ENCODE peak calls at places on chromosomes 1 and 21, in five cellular contexts. Z is HepG2, P is uterus, M is IMR-90, R is right lobe of liver. N is an unnamed sample.

GRCh38 chr1:100344774-100345173 is 7.5 kb upstream of the CDC14A start:
- DNase-seq in Z (no peak), P (no peak), M (no peak), R (no peak), N (no peak)

GRCh38 chr1:167631987-167632680 is 2.1 kb downstream of the RCSD1 start:
- DNase-seq in Z (no peak), P (no peak), M (no peak), R (no peak), N (no peak)

GRCh38 chr1:60213253-60213652 is 139.7 kb upstream of the C1orf87 start:
- DNase-seq in Z (no peak), P (no peak), M (no peak), R (no peak), N (no peak)

GRCh38 chr1:87329051-87329755 is 523 bp downstream of the LMO4 start:
- DNase-seq in Z (peak; percentile 54), P (peak; percentile 32), M (peak; percentile 33), R (peak; percentile 56), N (peak; percentile 48)

GRCh38 chr1:61654067-61654466 is 70.9 kb downstream of the TM2D1 start:
- DNase-seq in Z (no peak), P (no peak), M (no peak), R (no peak), N (no peak)

GRCh38 chr1:34755961-34756360 is 1.1 kb downstream of the GJB5 start:
- DNase-seq in Z (no peak), P (no peak), M (no peak), R (no peak), N (no peak)

GRCh38 chr21:21268061-21268471 is 269.9 kb downstream of the NCAM2 start:
- DNase-seq in Z (no peak), P (no peak), M (peak; percentile 4), R (no peak), N (no peak)

GRCh38 chr21:38806942-38807284 is 1.2 kb downstream of the ETS2 start:
- DNase-seq in Z (no peak), P (no peak), M (peak; percentile 49), R (no peak), N (no peak)

GRCh38 chr1:28123461-28123961 is 35.1 kb upstream of the EYA3 start:
- DNase-seq in Z (no peak), P (no peak), M (peak; percentile 86), R (no peak), N (no peak)

GRCh38 chr1:46041551-46041950 is 90.9 kb downstream of the PIK3R3 start:
- DNase-seq in Z (no peak), P (no peak), M (no peak), R (no peak), N (no peak)

GRCh38 chr1:29264773-29265389 is 28.6 kb downstream of the PTPRU start:
- DNase-seq in Z (no peak), P (no peak), M (peak; percentile 84), R (no peak), N (no peak)

GRCh38 chr1:15574741-15575140 is 10.1 kb downstream of the AGMAT start:
- DNase-seq in Z (no peak), P (no peak), M (no peak), R (peak; percentile 70), N (no peak)

GRCh38 chr1:17895986-17896385 is 140.9 kb downstream of the ACTL8 start:
- DNase-seq in Z (no peak), P (no peak), M (no peak), R (no peak), N (no peak)

GRCh38 chr1:2275796-2276536 is 47.8 kb downstream of the SKI start:
- DNase-seq in Z (no peak), P (peak; percentile 29), M (peak; percentile 49), R (no peak), N (no peak)

GRCh38 chr1:43711524-43712386 is 4.4 kb downstream of the ST3GAL3 start:
- DNase-seq in Z (no peak), P (no peak), M (peak; percentile 91), R (no peak), N (no peak)

GRCh38 chr1:47226121-47226977 is 5.7 kb downstream of the TAL1 start:
- DNase-seq in Z (no peak), P (peak; percentile 12), M (no peak), R (no peak), N (no peak)

GRCh38 chr1:179169616-179170467 is 59.6 kb downstream of the ABL2 start:
- DNase-seq in Z (no peak), P (no peak), M (peak; percentile 85), R (no peak), N (no peak)

GRCh38 chr1:32742132-32742947 is 39.8 kb upstream of the SYNC start:
- DNase-seq in Z (peak; percentile 48), P (no peak), M (no peak), R (peak; percentile 43), N (peak; percentile 37)

DNA sequence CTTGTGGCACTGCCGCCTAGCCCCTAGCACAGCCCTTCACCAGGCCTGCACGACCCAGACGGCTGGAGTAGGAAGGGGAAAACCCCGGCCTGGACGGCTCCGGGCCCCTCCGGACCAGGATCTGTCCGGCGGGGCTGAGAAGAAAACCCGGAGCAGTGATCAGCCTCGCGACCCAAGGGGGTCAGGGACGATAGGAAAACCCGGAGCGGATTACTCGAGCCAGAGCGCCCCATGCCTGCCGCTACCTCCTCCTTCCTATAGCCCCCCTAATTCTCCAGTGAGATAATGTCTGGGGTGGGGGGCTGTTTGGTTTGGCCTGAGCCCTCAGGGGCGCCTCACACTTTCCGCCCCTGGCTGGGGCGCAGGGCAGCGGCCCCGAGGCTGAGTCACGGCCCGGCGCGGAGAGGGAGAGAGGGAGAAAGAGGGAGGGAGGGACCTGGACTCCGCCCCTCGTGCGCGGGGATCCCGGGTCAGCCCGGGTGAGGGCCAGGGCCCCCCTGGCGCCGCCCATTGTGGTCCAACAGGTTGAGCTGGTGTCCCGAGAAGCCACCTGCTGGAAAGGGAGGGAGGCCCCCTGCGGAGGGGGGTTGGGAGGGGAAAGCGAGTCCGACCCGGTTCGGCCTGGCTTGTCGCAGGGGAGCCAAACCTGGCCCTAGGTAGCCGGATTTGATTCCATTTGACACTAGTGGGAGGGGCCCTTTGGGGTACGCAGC is 1.7 kb upstream of the ZBTB7B start:
- DNase-seq in Z (peak; percentile 93), P (peak; percentile 85), M (peak; percentile 77), R (peak; percentile 93), N (peak; percentile 90)
- TF ChIP-seq POLR2A in Z (peak; percentile 72), P (peak; percentile 25), M (no peak), R (peak; percentile 88), N (peak; percentile 24)

DNA sequence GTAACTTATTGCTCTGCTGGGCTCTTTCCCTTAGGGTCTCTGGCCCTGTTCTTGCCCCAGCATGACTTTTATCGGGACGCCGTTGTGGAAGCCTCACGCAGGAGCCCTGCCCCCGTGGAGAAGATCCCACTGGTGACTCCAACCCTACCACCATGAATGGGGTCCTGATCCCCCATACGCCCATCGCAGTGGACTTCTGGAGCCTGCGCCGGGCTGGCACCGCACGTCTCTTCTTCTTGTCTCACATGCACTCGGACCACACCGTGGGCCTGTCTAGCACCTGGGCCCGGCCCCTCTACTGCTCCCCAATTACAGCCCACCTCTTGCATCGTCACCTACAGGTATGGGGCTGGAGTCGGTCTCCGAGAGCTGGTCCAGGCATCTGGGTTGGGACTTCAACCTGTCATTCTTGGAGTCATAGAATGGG is 322 bp downstream of the DCLRE1B start:
- DNase-seq in Z (peak; percentile 15), P (peak; percentile 41), M (no peak), R (peak; percentile 44), N (no peak)
- TF ChIP-seq CTCF in Z (no peak), P (no peak), M (no peak), R (no peak), N (no peak)

DNA sequence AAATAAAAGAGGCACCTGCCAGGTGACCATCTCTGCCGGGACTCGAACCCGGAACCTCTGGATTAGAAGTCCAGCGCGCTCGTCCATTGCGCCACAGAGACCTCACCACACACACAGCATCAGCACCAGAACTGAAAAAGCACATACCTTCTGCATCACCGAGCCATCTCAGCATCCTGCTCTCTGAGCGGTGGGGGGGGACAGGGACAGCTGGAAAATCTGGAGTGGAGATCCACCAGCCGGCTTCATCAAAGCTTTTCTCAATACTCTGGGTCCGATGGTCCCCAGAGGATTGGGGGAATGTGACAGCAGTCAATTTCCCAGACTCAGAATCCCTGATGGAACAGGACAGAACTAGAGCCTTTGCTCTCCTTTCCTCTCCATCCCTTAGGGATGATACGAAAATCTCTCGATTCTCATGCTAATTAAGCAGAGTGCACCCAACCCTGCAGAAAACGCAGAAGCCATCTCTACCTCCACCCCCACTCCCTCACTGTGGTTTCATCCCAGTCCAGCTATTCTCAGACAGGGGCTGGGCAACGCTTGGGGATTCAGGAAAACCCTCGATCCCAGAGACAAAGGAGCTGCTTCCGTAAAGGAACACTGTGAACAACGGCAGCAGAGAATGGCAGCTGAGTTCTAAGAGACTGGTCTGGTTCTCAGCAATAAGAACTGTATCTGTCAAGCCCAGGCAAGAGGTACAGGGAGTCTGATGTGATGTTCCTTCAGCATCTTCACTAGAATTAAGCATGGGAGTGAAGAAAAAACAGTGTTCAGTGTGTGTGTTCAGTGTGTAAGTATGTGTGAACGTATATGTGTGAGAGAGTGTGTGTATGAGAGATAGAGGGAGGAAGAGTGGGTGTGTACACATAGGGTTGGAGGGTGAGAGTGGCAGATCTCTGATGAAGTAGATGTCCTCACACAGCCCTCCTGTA is 29.6 kb upstream of the CADM3 start:
- DNase-seq in Z (no peak), P (no peak), M (peak; percentile 60), R (no peak), N (no peak)
- H3K4me3 ChIP-seq in Z (no peak overlapping the region), P (no peak overlapping the region), M (peak overlapping the region; percentile 9), R (no peak overlapping the region), N (no peak overlapping the region)

DNA sequence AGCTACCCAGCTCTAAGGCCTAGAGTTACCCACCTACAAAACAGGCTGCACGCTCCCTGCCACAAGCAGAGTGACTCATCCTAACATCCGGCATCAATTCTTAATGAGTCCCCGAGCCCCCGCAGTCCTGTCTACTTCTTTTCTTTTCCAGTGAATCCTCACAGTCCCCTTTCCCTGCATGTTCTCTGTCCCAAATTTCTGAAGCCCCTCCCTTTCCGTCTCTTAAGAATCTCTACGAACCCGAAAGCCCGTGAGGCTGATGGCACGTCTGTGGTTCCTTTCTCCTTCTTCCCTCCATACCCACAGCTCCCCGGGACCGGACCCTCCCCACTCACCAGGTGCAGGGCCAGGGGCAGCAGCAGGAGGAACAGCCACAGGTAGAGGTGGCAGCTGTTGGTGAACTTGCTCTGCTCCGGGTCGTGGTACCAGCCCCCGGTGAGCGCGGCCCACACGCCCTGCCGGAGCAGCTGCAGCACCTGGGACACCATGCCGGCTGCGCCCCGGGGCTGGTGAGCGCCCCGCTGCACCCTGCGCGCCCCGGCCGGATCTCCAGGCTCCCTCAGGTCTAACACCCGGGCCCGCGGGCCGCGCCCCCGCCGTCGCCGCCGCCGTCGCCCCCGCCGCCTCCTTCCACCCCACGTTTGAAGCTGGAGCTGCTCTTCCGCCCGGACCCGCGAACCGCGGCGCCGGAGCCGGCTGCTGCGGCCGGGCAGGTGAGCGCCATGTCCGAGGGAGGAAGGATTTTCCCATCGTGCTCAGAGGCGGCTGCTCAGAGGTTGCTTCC is at the start of gene PCNX2:
- DNase-seq in Z (no peak), P (no peak), M (peak; percentile 74), R (peak; percentile 38), N (peak; percentile 34)
- TF ChIP-seq POLR2A in Z (no peak), P (no peak), M (no peak), R (no peak), N (no peak)

DNA sequence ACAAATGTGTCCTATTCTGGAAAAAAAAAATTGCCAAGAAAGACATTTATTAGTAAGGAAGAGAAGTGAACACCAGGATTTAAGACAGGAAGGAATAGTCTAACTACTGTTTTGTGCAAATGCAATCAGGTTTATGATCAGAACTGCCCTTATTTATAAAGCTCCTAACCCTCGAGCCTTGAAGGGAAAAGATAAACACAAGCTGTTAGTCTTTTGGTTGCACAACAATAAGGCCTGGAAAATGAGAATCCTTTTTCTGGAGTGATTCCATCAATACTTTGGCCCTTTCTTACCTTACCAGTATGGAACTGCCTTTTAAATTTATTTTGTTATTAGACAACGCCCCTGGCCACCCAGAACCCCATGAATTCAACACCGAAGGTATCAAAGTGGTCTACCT is 52.9 kb downstream of the SNRPE start:
- DNase-seq in Z (peak; percentile 35), P (no peak), M (peak; percentile 39), R (no peak), N (no peak)
- TF ChIP-seq CTCF in Z (no peak), P (no peak), M (no peak), R (no peak), N (no peak)

GRCh38 chr1:108199231-108199657 is 899 bp downstream of the SLC25A24 start:
- DNase-seq in Z (peak; percentile 20), P (no peak), M (peak; percentile 23), R (no peak), N (no peak)
- H3K4me3 ChIP-seq in Z (peak overlapping the region; percentile 75), P (peak overlapping the region; percentile 79), M (peak overlapping the region; percentile 100), R (peak overlapping the region; percentile 58), N (peak overlapping the region; percentile 88)